ENCODE peak calls at places on chromosomes 13 and 19, in four cellular contexts. H, Q, R and J are unnamed samples.

GRCh38 chr19:45569619-45570421 is 14.8 kb downstream of the OPA3 start:
- DNase-seq in R (peak; percentile 68), Q (no peak), H (peak; percentile 46), J (peak; percentile 46)

GRCh38 chr19:56110515-56111448 is 10.3 kb downstream of the ZNF787 start:
- DNase-seq in Q (no peak), H (no peak), R (no peak), J (no peak)

GRCh38 chr19:30719189-30719990 is 347.2 kb downstream of the ZNF536 start:
- DNase-seq in H (no peak), Q (no peak), R (peak; percentile 54), J (no peak)

GRCh38 chr13:109647046-109647445 is 139.3 kb downstream of the IRS2 start:
- DNase-seq in R (peak; percentile 43), H (no peak), Q (no peak), J (no peak)

GRCh38 chr13:51286135-51287002 is 53.1 kb upstream of the SERPINE3 start:
- DNase-seq in Q (peak; percentile 62), H (peak; percentile 50), R (peak; percentile 81), J (peak; percentile 50)

GRCh38 chr19:35224681-35225604 is 3.6 kb downstream of the FAM187B start:
- DNase-seq in R (no peak), H (no peak), Q (no peak), J (no peak)

GRCh38 chr13:33611016-33611805 is 206.7 kb upstream of the RFC3 start:
- DNase-seq in Q (peak; percentile 42), R (no peak), H (no peak), J (no peak)

GRCh38 chr13:33612641-33613638 is 205.0 kb upstream of the RFC3 start:
- DNase-seq in H (no peak), Q (no peak), R (no peak), J (no peak)

GRCh38 chr13:111232191-111232590 is 88.3 kb upstream of the TEX29 start:
- DNase-seq in R (no peak), Q (no peak), H (no peak), J (no peak)

GRCh38 chr13:110304256-110304655 is 2.7 kb downstream of the COL4A1 start:
- DNase-seq in Q (no peak), H (no peak), R (peak; percentile 54), J (no peak)

GRCh38 chr19:40614595-40615411 is 13.6 kb downstream of the LTBP4 start:
- DNase-seq in R (peak; percentile 98), H (peak; percentile 61), Q (peak; percentile 92), J (peak; percentile 64)

GRCh38 chr19:17950310-17951150 is 16.4 kb upstream of the KCNN1 start:
- DNase-seq in R (peak; percentile 24), H (peak; percentile 39), Q (no peak), J (no peak)

GRCh38 chr19:54959840-54960239 is 6.3 kb upstream of the NLRP2 start:
- DNase-seq in R (no peak), H (no peak), Q (no peak), J (no peak)

GRCh38 chr13:37648604-37649003 is 50.0 kb upstream of the POSTN start:
- DNase-seq in R (peak; percentile 73), Q (no peak), H (no peak), J (no peak)

GRCh38 chr13:25462301-25463125 is 90.7 kb downstream of the ATP8A2 start:
- DNase-seq in R (peak; percentile 3), Q (no peak), H (no peak), J (no peak)

GRCh38 chr13:87919956-87920355 is 248.8 kb downstream of the SLITRK5 start:
- DNase-seq in Q (no peak), R (no peak), H (no peak), J (no peak)

GRCh38 chr13:20127263-20127562 is 33.6 kb downstream of the GJA3 start:
- DNase-seq in Q (no peak), R (no peak), H (no peak), J (no peak)

GRCh38 chr13:20124303-20124702 is 36.5 kb downstream of the GJA3 start:
- DNase-seq in H (no peak), R (peak; percentile 68), Q (no peak), J (no peak)

GRCh38 chr13:20125783-20126165 is 35.1 kb downstream of the GJA3 start:
- DNase-seq in H (no peak), R (no peak), Q (no peak), J (no peak)

GRCh38 chr13:20126460-20127262 is 34.2 kb downstream of the GJA3 start:
- DNase-seq in Q (no peak), R (no peak), H (no peak), J (no peak)

GRCh38 chr13:20125129-20125782 is 35.6 kb downstream of the GJA3 start:
- DNase-seq in R (peak; percentile 93), H (no peak), Q (no peak), J (no peak)
- H3K9me3 ChIP-seq in R (no peaks in the 10 kb centered on the region), H (no peaks in the 10 kb centered on the region), Q (no peaks in the 10 kb centered on the region), J (no peaks in the 10 kb centered on the region)

GRCh38 chr13:112731667-112732616 is 42.1 kb downstream of the ATP11A start:
- DNase-seq in Q (no peak), R (no peak), H (no peak), J (no peak)

GRCh38 chr13:112730157-112730671 is 40.4 kb downstream of the ATP11A start:
- DNase-seq in R (no peak), H (no peak), Q (peak; percentile 9), J (no peak)

GRCh38 chr13:112728375-112729126 is 38.7 kb downstream of the ATP11A start:
- DNase-seq in Q (no peak), H (no peak), R (no peak), J (no peak)

GRCh38 chr13:112727581-112727980 is 37.7 kb downstream of the ATP11A start:
- DNase-seq in H (no peak), R (no peak), Q (peak; percentile 14), J (no peak)

GRCh38 chr13:112729408-112729807 is 39.6 kb downstream of the ATP11A start:
- DNase-seq in H (no peak), R (no peak), Q (peak; percentile 12), J (no peak)
- H3K4me1 ChIP-seq in H (peaks cover 20% of the 10 kb centered on the region), R (no peaks in the 10 kb centered on the region), Q (no peaks in the 10 kb centered on the region), J (no peaks in the 10 kb centered on the region)

DNA sequence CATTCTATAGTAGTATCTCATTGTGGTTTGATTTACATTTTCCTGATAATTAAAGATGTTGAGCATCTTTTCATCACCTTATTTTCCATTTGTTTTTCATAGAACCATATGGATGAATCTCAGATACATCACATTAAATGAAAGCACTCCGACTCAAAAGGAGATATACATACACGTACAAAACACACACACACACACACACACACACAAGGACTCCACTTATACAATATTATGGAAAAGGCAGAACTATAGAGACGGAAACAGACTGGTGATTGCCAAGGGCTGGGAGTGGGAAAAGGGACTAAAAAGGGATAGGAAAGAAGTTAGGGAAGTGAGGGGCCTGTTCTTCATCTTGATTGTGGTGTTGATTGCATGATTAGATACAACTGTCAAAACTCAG is 24.3 kb downstream of the ZNF585A start:
- DNase-seq in H (no peak), Q (no peak), R (no peak), J (no peak)
- H3K9me3 ChIP-seq in H (peaks cover 57% of the 10 kb centered on the region), Q (peaks cover 97% of the 10 kb centered on the region), R (no peaks in the 10 kb centered on the region), J (peaks cover 31% of the 10 kb centered on the region)

GRCh38 chr19:10690351-10690781 is 10.9 kb upstream of the QTRT1 start:
- DNase-seq in H (no peak), Q (no peak), R (peak; percentile 49), J (no peak)
- H3K4me1 ChIP-seq in H (peaks cover 3% of the 10 kb centered on the region), Q (peaks cover 17% of the 10 kb centered on the region), R (no peaks in the 10 kb centered on the region), J (no peaks in the 10 kb centered on the region)

GRCh38 chr19:16936901-16937300 is 48.1 kb downstream of the F2RL3 start:
- DNase-seq in R (no peak), H (no peak), Q (no peak), J (no peak)
- H3K9me3 ChIP-seq in R (no peaks in the 10 kb centered on the region), H (peaks cover 9% of the 10 kb centered on the region), Q (peaks cover 15% of the 10 kb centered on the region), J (peaks cover 15% of the 10 kb centered on the region)

GRCh38 chr13:40208517-40208916 is 457.9 kb downstream of the FOXO1 start:
- DNase-seq in H (no peak), R (no peak), Q (no peak), J (peak; percentile 45)
- H3K4me1 ChIP-seq in H (peaks cover 60% of the 10 kb centered on the region), R (peaks cover 6% of the 10 kb centered on the region), Q (no peaks in the 10 kb centered on the region), J (peaks cover 60% of the 10 kb centered on the region)

DNA sequence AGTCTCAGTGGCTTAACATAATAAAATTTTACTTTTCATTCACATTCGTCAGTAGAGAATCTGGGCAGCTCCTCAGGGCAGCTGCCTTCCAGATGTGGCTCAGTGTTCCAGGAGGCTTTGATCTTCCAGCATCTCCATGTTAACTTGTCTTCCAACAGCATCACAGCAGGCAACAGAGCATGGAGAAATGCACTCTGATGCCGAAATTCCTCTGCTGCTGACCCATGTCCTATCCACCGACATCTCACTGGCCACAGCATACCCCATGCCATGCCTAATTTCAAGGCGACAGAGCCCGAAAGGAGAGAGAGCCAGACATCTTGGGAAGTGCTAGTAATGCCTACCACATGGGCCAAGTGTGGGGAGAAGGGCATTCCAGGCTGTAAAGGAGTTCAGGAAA is 64.9 kb upstream of the MEDAG start:
- DNase-seq in H (no peak), R (peak; percentile 50), Q (no peak), J (no peak)
- H3K9me3 ChIP-seq in H (no peaks in the 10 kb centered on the region), R (no peaks in the 10 kb centered on the region), Q (no peaks in the 10 kb centered on the region), J (no peaks in the 10 kb centered on the region)

GRCh38 chr19:13033244-13033643 is 38.0 kb downstream of the NFIX start:
- DNase-seq in R (peak; percentile 48), H (no peak), Q (no peak), J (no peak)
- H3K4me1 ChIP-seq in R (peaks cover 97% of the 10 kb centered on the region), H (no peaks in the 10 kb centered on the region), Q (peaks cover 100% of the 10 kb centered on the region), J (no peaks in the 10 kb centered on the region)

DNA sequence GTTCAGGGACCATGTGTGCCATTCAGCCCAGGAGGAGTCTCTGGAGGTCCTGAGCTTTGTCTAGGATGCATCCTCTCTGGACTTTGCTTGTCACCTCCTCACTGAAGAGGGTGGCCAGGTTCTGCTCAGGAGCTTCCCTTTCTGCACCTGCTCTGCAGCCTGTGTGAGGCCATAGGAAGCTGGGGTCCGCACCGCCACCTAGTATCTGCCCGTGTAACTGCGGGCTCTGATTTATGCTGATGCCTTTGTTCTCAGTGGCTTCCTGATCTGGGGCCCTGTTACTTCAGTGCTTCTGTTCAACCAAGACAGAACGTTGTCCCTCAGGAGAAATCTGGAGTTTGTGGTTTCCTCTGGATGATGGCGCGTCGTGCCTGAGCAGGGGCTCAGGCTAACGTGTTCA is 15.5 kb downstream of the ZNF610 start:
- DNase-seq in Q (no peak), H (no peak), R (no peak), J (no peak)
- H3K9me3 ChIP-seq in Q (peaks cover 3% of the 10 kb centered on the region), H (peaks cover 9% of the 10 kb centered on the region), R (no peaks in the 10 kb centered on the region), J (no peaks in the 10 kb centered on the region)